ENCODE peak calls at places on chromosomes 7 and 10, in six cellular contexts. One of them, this sample, is unnamed. For H3K4me1, the result is how much of the 10 kb centered on the place peaks cover.

GRCh38 chr7:71974611-71975010 is 437.5 kb downstream of the CALN1 start:
- DNase-seq in sigmoid colon: no peak
- DNase-seq in transverse colon: no peak
- DNase-seq in breast epithelium: no peak
- DNase-seq in K562: no peak
- DNase-seq in HCT116: no peak
- DNase-seq in this sample: no peak

GRCh38 chr10:24465899-24466615 is 257.1 kb downstream of the KIAA1217 start:
- DNase-seq in sigmoid colon: no peak
- DNase-seq in K562: peak
- DNase-seq in transverse colon: peak
- DNase-seq in HCT116: peak
- DNase-seq in breast epithelium: peak
- DNase-seq in this sample: no peak

GRCh38 chr10:132040046-132040445 is 25.7 kb upstream of the JAKMIP3 start:
- DNase-seq in breast epithelium: no peak
- DNase-seq in sigmoid colon: no peak
- DNase-seq in HCT116: no peak
- DNase-seq in K562: no peak
- DNase-seq in transverse colon: no peak
- DNase-seq in this sample: no peak

GRCh38 chr7:33459340-33459751 is 330.0 kb downstream of the BBS9 start:
- DNase-seq in HCT116: peak
- DNase-seq in transverse colon: no peak
- DNase-seq in breast epithelium: no peak
- DNase-seq in K562: peak
- DNase-seq in sigmoid colon: no peak
- DNase-seq in this sample: no peak

GRCh38 chr7:20228654-20229053 is 11.5 kb upstream of the MACC1 start:
- DNase-seq in K562: no peak
- DNase-seq in transverse colon: no peak
- DNase-seq in HCT116: no peak
- DNase-seq in sigmoid colon: no peak
- DNase-seq in breast epithelium: no peak
- DNase-seq in this sample: no peak

GRCh38 chr10:97463363-97464132 is 17.6 kb downstream of the ZDHHC16 start:
- DNase-seq in sigmoid colon: no peak
- DNase-seq in transverse colon: peak
- DNase-seq in K562: peak
- DNase-seq in breast epithelium: no peak
- DNase-seq in HCT116: peak
- DNase-seq in this sample: no peak

GRCh38 chr7:64045301-64046040 is at the start of gene ZNF727:
- DNase-seq in HCT116: no peak
- DNase-seq in breast epithelium: peak
- DNase-seq in transverse colon: peak
- DNase-seq in K562: no peak
- DNase-seq in sigmoid colon: peak
- DNase-seq in this sample: peak

GRCh38 chr7:115941703-115942268 is 88.8 kb downstream of the TFEC start:
- DNase-seq in breast epithelium: no peak
- DNase-seq in HCT116: no peak
- DNase-seq in K562: no peak
- DNase-seq in sigmoid colon: no peak
- DNase-seq in transverse colon: no peak
- DNase-seq in this sample: no peak

GRCh38 chr7:20217193-20217948 is at the start of gene MACC1:
- DNase-seq in sigmoid colon: no peak
- DNase-seq in transverse colon: peak
- DNase-seq in breast epithelium: peak
- DNase-seq in HCT116: peak
- DNase-seq in K562: peak
- DNase-seq in this sample: peak

GRCh38 chr7:1727812-1728570 is 57.9 kb downstream of the ELFN1 start:
- DNase-seq in breast epithelium: no peak
- DNase-seq in HCT116: no peak
- DNase-seq in transverse colon: no peak
- DNase-seq in sigmoid colon: no peak
- DNase-seq in K562: no peak
- DNase-seq in this sample: no peak

GRCh38 chr7:82288769-82289535 is 154.6 kb downstream of the CACNA2D1 start:
- DNase-seq in breast epithelium: no peak
- DNase-seq in K562: no peak
- DNase-seq in sigmoid colon: no peak
- DNase-seq in HCT116: no peak
- DNase-seq in transverse colon: no peak
- DNase-seq in this sample: no peak
- TF ChIP-seq POLR2AphosphoS5 in breast epithelium: no peak
- TF ChIP-seq POLR2AphosphoS5 in K562: no peak
- TF ChIP-seq POLR2AphosphoS5 in sigmoid colon: no peak
- TF ChIP-seq POLR2AphosphoS5 in HCT116: no peak
- TF ChIP-seq POLR2AphosphoS5 in transverse colon: no peak
- TF ChIP-seq POLR2AphosphoS5 in this sample: no peak

GRCh38 chr7:112129655-112130323 is 76.4 kb downstream of the DOCK4 start:
- DNase-seq in transverse colon: no peak
- DNase-seq in K562: no peak
- DNase-seq in sigmoid colon: no peak
- DNase-seq in breast epithelium: peak
- DNase-seq in HCT116: no peak
- DNase-seq in this sample: peak
- H3K27ac ChIP-seq in transverse colon: no peak
- H3K27ac ChIP-seq in K562: no peak
- H3K27ac ChIP-seq in sigmoid colon: no peak
- H3K27ac ChIP-seq in breast epithelium: peak
- H3K27ac ChIP-seq in HCT116: no peak
- H3K27ac ChIP-seq in this sample: peak

GRCh38 chr10:78914502-78915330 is 154.1 kb upstream of the ZMIZ1 start:
- DNase-seq in K562: no peak
- DNase-seq in HCT116: no peak
- DNase-seq in sigmoid colon: no peak
- DNase-seq in breast epithelium: peak
- DNase-seq in transverse colon: peak
- DNase-seq in this sample: no peak

GRCh38 chr10:78915331-78915626 is 153.5 kb upstream of the ZMIZ1 start:
- DNase-seq in HCT116: no peak
- DNase-seq in K562: no peak
- DNase-seq in breast epithelium: no peak
- DNase-seq in sigmoid colon: no peak
- DNase-seq in transverse colon: no peak
- DNase-seq in this sample: no peak

GRCh38 chr10:78913219-78914059 is 155.3 kb upstream of the ZMIZ1 start:
- DNase-seq in K562: no peak
- DNase-seq in HCT116: no peak
- DNase-seq in sigmoid colon: no peak
- DNase-seq in breast epithelium: peak
- DNase-seq in transverse colon: peak
- DNase-seq in this sample: peak

GRCh38 chr10:78914060-78914378 is 154.7 kb upstream of the ZMIZ1 start:
- DNase-seq in K562: no peak
- DNase-seq in transverse colon: no peak
- DNase-seq in sigmoid colon: no peak
- DNase-seq in HCT116: no peak
- DNase-seq in breast epithelium: no peak
- DNase-seq in this sample: no peak

DNA sequence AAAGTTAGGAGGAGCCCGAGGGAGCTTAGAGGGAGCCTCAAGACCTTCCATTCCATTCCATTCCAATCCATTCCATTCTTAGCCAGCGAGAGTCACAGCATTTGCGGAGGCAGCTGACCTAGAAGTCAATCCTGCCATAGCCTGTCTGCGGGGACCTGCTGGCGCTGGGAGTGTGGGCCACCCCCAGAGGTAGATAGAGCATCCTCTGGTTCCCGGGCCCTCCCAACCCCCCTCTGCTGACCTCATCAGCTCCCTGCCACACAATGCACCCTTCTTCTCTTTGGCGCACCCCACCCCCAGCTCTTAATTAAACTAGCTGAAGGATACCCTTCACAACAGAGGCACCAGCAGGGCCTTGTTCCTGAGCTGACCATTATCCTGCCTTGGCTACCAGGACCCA is 152.5 kb upstream of the ZMIZ1 start:
- DNase-seq in transverse colon: no peak
- DNase-seq in HCT116: no peak
- DNase-seq in sigmoid colon: no peak
- DNase-seq in breast epithelium: no peak
- DNase-seq in K562: no peak
- DNase-seq in this sample: no peak
- H3K4me1 ChIP-seq in transverse colon: under half
- H3K4me1 ChIP-seq in HCT116: under half
- H3K4me1 ChIP-seq in sigmoid colon: under half
- H3K4me1 ChIP-seq in breast epithelium: under half
- H3K4me1 ChIP-seq in K562: under half
- H3K4me1 ChIP-seq in this sample: under half

DNA sequence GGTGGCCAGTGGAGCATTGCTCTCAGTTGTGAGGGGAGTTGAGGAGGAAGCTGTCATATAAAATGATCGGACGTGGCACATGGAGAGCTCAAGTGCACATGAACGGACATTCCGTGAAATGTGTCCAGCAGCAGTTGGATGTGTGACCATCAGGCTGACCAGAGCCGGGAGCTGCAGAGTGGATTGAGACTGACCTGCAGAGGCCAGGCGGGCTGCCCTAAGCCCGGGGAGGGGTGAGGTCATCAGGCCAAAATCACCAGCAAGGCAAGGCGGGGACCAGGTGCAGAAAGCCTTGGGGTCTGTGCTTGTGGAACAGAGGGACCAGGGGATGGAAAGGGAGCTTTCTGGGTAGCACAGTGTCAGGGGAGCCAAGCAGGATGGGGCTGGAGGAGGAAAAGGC is 279.5 kb downstream of the CELF2 start:
- DNase-seq in breast epithelium: no peak
- DNase-seq in sigmoid colon: no peak
- DNase-seq in K562: no peak
- DNase-seq in transverse colon: no peak
- DNase-seq in HCT116: no peak
- DNase-seq in this sample: no peak
- TF ChIP-seq POLR2AphosphoS5 in breast epithelium: no peak
- TF ChIP-seq POLR2AphosphoS5 in sigmoid colon: no peak
- TF ChIP-seq POLR2AphosphoS5 in K562: no peak
- TF ChIP-seq POLR2AphosphoS5 in transverse colon: no peak
- TF ChIP-seq POLR2AphosphoS5 in HCT116: no peak
- TF ChIP-seq POLR2AphosphoS5 in this sample: no peak

GRCh38 chr7:81175291-81175942 is 256.6 kb upstream of the SEMA3C start:
- DNase-seq in K562: no peak
- DNase-seq in transverse colon: no peak
- DNase-seq in HCT116: no peak
- DNase-seq in sigmoid colon: no peak
- DNase-seq in breast epithelium: no peak
- DNase-seq in this sample: no peak
- H3K27ac ChIP-seq in K562: no peak
- H3K27ac ChIP-seq in transverse colon: no peak
- H3K27ac ChIP-seq in HCT116: no peak
- H3K27ac ChIP-seq in sigmoid colon: no peak
- H3K27ac ChIP-seq in breast epithelium: no peak
- H3K27ac ChIP-seq in this sample: no peak

GRCh38 chr10:11181996-11182395 is 164.3 kb downstream of the CELF2 start:
- DNase-seq in HCT116: no peak
- DNase-seq in transverse colon: no peak
- DNase-seq in K562: no peak
- DNase-seq in breast epithelium: no peak
- DNase-seq in sigmoid colon: peak
- DNase-seq in this sample: no peak
- H3K4me1 ChIP-seq in HCT116: under half
- H3K4me1 ChIP-seq in transverse colon: under half
- H3K4me1 ChIP-seq in K562: under half
- H3K4me1 ChIP-seq in breast epithelium: under half
- H3K4me1 ChIP-seq in sigmoid colon: under half
- H3K4me1 ChIP-seq in this sample: under half

GRCh38 chr7:99393363-99394187 is 14.8 kb downstream of the PDAP1 start:
- DNase-seq in K562: no peak
- DNase-seq in breast epithelium: no peak
- DNase-seq in transverse colon: no peak
- DNase-seq in HCT116: no peak
- DNase-seq in sigmoid colon: peak
- DNase-seq in this sample: no peak
- TF ChIP-seq POLR2AphosphoS5 in K562: peak
- TF ChIP-seq POLR2AphosphoS5 in breast epithelium: no peak
- TF ChIP-seq POLR2AphosphoS5 in transverse colon: no peak
- TF ChIP-seq POLR2AphosphoS5 in HCT116: no peak
- TF ChIP-seq POLR2AphosphoS5 in sigmoid colon: peak
- TF ChIP-seq POLR2AphosphoS5 in this sample: no peak

GRCh38 chr7:28747404-28747803 is 210.7 kb downstream of the TRIL start:
- DNase-seq in sigmoid colon: no peak
- DNase-seq in HCT116: no peak
- DNase-seq in K562: no peak
- DNase-seq in transverse colon: no peak
- DNase-seq in breast epithelium: no peak
- DNase-seq in this sample: no peak
- H3K27ac ChIP-seq in sigmoid colon: no peak
- H3K27ac ChIP-seq in HCT116: no peak
- H3K27ac ChIP-seq in K562: no peak
- H3K27ac ChIP-seq in transverse colon: no peak
- H3K27ac ChIP-seq in breast epithelium: no peak
- H3K27ac ChIP-seq in this sample: no peak

This sample was measured in upper lobe of left lung.